ENCODE peak calls at places on chromosomes 4 and X, in four cellular contexts. W, D, Q and T are unnamed samples.

GRCh38 chrX:51395807-51396728 is 63.4 kb downstream of the NUDT10 start:
- DNase-seq in W (no peak), D (peak; percentile 58), Q (peak; percentile 22), T (no peak)

GRCh38 chr4:72679666-72680065 is 110.6 kb upstream of the ADAMTS3 start:
- DNase-seq in W (no peak), D (no peak), Q (no peak), T (no peak)

GRCh38 chr4:1489639-1489995 is 83.4 kb upstream of the NKX1-1 start:
- DNase-seq in W (no peak), D (no peak), Q (no peak), T (no peak)

GRCh38 chr4:81472249-81473085 is 760 bp upstream of the RASGEF1B start:
- DNase-seq in W (no peak), D (peak; percentile 29), Q (peak; percentile 26), T (peak; percentile 41)

GRCh38 chrX:113274801-113275200 is 434.2 kb upstream of the AMOT start:
- DNase-seq in W (no peak), D (no peak), Q (no peak), T (no peak)

GRCh38 chr4:123418486-123418931 is 21.9 kb downstream of the SPRY1 start:
- DNase-seq in W (peak; percentile 56), D (peak; percentile 35), Q (no peak), T (no peak)

GRCh38 chr4:153490985-153491483 is 24.9 kb downstream of the TMEM131L start:
- DNase-seq in W (no peak), D (no peak), Q (no peak), T (no peak)

GRCh38 chrX:142873214-142873613 is 152.5 kb upstream of the SPANXN4 start:
- DNase-seq in W (no peak), D (no peak), Q (no peak), T (no peak)

GRCh38 chr4:131427000-131427399 is 1722.1 kb upstream of the PCDH10 start:
- DNase-seq in W (no peak), D (no peak), Q (no peak), T (no peak)

GRCh38 chr4:53654300-53654758 is 63.0 kb upstream of the LNX1 start:
- DNase-seq in W (no peak), D (no peak), Q (peak; percentile 57), T (no peak)

GRCh38 chrX:101219840-101220191 is 230 bp downstream of the DRP2 start:
- DNase-seq in W (no peak), D (no peak), Q (no peak), T (no peak)

GRCh38 chr4:7807351-7807921 is 132.2 kb downstream of the AFAP1 start:
- DNase-seq in W (no peak), D (no peak), Q (no peak), T (no peak)

GRCh38 chr4:3483471-3483921 is 20.4 kb downstream of the DOK7 start:
- DNase-seq in W (no peak), D (no peak), Q (no peak), T (no peak)

GRCh38 chr4:88110826-88111225 is 47.6 kb downstream of the ABCG2 start:
- DNase-seq in W (no peak), D (no peak), Q (no peak), T (no peak)

GRCh38 chr4:37455301-37456062 is 210.9 kb downstream of the NWD2 start:
- DNase-seq in W (no peak), D (no peak), Q (no peak), T (no peak)

GRCh38 chr4:74378573-74378972 is 13.6 kb downstream of the EREG start:
- DNase-seq in W (no peak), D (no peak), Q (no peak), T (no peak)

GRCh38 chr4:39621582-39621981 is 17.1 kb downstream of the SMIM14 start:
- DNase-seq in W (no peak), D (no peak), Q (peak; percentile 35), T (no peak)

GRCh38 chr4:64399313-64400109 is 9.7 kb downstream of the TECRL start:
- DNase-seq in W (no peak), D (no peak), Q (no peak), T (no peak)

GRCh38 chr4:43224591-43224990 is 332.1 kb downstream of the GRXCR1 start:
- DNase-seq in W (no peak), D (no peak), Q (no peak), T (no peak)

GRCh38 chr4:83639849-83640493 is 104.1 kb downstream of the GPAT3 start:
- DNase-seq in W (peak; percentile 67), D (peak; percentile 64), Q (peak; percentile 71), T (peak; percentile 64)

GRCh38 chrX:123121241-123121640 is 62.8 kb upstream of the GRIA3 start:
- DNase-seq in W (no peak), D (no peak), Q (no peak), T (no peak)

GRCh38 chrX:30649859-30650258 is 3.4 kb upstream of the GK start:
- DNase-seq in W (no peak), D (no peak), Q (no peak), T (peak; percentile 24)

GRCh38 chrX:18895157-18895952 is 88.6 kb downstream of the PHKA2 start:
- DNase-seq in W (no peak), D (no peak), Q (no peak), T (no peak)

GRCh38 chr4:176277162-176277904 is 8.3 kb upstream of the ASB5 start:
- DNase-seq in W (no peak), D (peak; percentile 62), Q (peak; percentile 43), T (peak; percentile 34)

GRCh38 chr4:25180524-25181131 is 20.4 kb upstream of the SEPSECS start:
- DNase-seq in W (no peak), D (peak; percentile 19), Q (no peak), T (peak; percentile 42)

GRCh38 chr4:165461176-165461835 is 82.5 kb downstream of the CPE start:
- DNase-seq in W (no peak), D (no peak), Q (peak; percentile 40), T (no peak)

GRCh38 chr4:176793060-176793605 is 411 bp upstream of the VEGFC start:
- DNase-seq in W (no peak), D (no peak), Q (no peak), T (no peak)

GRCh38 chr4:3315566-3315965 is 22.7 kb downstream of the RGS12 start:
- DNase-seq in W (no peak), D (no peak), Q (no peak), T (no peak)

DNA sequence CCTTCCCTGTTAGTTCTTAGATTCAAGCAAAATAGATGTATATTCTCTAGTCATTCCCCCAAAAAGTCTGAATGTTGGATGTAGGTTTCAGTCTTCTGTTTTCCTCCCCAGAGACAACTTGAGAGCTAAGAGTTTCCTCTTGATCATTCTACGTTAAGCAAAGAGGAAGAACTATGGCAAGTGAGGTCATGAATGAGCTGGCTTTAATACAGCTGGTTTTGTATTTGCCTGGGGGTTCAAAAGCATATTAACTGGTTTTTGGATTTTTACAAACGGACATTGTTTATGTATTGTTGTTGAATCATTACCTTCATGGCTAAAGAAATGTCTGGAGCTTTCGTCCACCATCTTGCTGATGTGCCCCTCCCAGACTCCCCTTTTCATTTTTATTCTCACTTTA is 916.7 kb upstream of the POU3F4 start:
- DNase-seq in W (no peak), D (no peak), Q (no peak), T (no peak)
- TF ChIP-seq CTCF in W (no peak), D (no peak), Q (no peak), T (no peak)

DNA sequence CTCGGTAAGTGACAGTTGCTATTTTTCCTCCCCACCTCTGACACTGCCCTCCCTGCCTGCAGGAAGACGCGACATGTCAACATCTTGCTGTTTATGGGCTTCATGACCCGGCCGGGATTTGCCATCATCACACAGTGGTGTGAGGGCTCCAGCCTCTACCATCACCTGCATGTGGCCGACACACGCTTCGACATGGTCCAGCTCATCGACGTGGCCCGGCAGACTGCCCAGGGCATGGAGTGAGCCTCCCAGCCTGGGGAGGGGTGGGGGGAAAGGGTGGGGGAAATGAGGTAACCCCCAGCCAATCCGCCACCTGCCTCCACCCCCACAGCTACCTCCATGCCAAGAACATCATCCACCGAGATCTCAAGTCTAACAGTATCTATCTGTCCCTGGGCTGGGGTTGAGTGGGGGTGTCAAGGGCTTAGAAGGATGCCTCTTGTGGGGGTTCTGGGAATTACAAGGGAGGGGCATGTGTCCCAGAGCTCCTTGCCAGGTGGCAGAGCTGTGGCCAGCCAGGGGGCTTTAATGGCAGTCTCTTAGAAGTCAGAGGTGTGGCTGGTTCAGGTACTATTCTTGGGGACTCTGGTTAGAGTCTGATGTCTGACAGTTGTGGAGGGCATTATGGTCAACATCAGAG is 7.8 kb downstream of the ARAF start:
- DNase-seq in W (no peak), D (no peak), Q (no peak), T (no peak)
- TF ChIP-seq CTCF in W (no peak), D (peak; percentile 31), Q (no peak), T (no peak)

DNA sequence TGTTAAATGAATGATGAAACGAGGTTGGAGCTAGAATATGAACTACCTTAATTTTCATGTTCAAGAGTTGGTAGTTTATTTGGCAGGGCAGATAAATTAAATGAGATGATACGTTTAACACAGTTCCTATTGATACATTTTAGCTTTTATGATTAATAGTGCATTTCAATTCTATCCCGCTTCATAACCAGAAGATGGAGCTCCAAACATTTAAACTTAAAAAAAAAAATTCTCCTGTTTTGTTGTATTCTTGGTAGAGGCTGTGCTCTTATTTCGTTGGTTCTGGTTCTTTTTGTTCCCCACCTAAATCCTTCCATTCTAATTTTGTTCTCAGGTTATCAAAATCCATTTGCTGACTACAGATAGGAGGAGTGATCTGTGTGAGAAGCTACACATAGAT is 71.8 kb upstream of the PTPN13 start:
- DNase-seq in W (no peak), D (no peak), Q (no peak), T (no peak)
- TF ChIP-seq CTCF in W (no peak), D (no peak), Q (no peak), T (no peak)

GRCh38 chr4:152356428-152357034 is 179.4 kb downstream of the FBXW7 start:
- DNase-seq in W (no peak), D (no peak), Q (no peak), T (no peak)
- TF ChIP-seq CTCF in W (no peak), D (no peak), Q (no peak), T (peak; percentile 20)

GRCh38 chrX:116961872-116962582 is 499.3 kb upstream of the CT83 start:
- DNase-seq in W (no peak), D (no peak), Q (no peak), T (no peak)
- TF ChIP-seq CTCF in W (no peak), D (no peak), Q (no peak), T (no peak)

DNA sequence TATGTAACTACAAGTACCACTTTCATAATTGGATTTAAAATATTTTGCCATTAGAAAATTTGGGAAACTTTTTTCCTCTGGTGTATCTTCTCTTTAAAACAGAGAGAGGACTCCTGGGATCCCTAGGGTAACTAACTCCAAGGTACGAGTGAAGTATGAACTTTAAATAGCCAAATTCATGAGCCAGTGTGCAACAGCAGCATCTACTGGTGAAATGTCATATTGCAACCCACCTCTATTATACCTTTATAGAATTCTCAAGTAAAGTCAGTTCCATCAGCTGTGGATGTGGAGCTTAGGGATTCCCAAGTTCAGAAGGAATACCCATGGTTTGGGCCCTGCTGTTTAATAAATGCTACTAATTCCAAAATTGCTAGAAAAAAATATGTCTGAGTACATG is 282.7 kb upstream of the TAPT1 start:
- DNase-seq in W (no peak), D (no peak), Q (no peak), T (no peak)
- TF ChIP-seq CTCF in W (peak; percentile 52), D (peak; percentile 81), Q (no peak), T (peak; percentile 2)